ENCODE peak calls at places on chromosomes 11 and 22, in nine cellular contexts. X, L, I, R, K, Q, D, W and S are unnamed samples.

GRCh38 chr11:34707462-34707840 is 86.6 kb downstream of the EHF start:
- DNase-seq in X (no peak), L (no peak), I (no peak), R (no peak), K (no peak), Q (no peak), D (no peak), W (no peak), S (no peak)

GRCh38 chr11:7657306-7658025 is 15.8 kb downstream of the CYB5R2 start:
- DNase-seq in X (peak; percentile 25), L (peak; percentile 77), I (peak; percentile 48), R (no peak), K (no peak), Q (peak; percentile 54), D (peak; percentile 62), W (no peak), S (peak; percentile 28)

GRCh38 chr11:1153951-1154487 is 3.7 kb upstream of the MUC5AC start:
- DNase-seq in X (peak; percentile 92), L (no peak), I (peak; percentile 26), R (peak; percentile 66), K (no peak), Q (no peak), D (peak; percentile 74), W (peak; percentile 7), S (no peak)

GRCh38 chr22:27585141-27585540 is 216.4 kb downstream of the MN1 start:
- DNase-seq in X (no peak), L (no peak), I (no peak), R (no peak), K (no peak), Q (no peak), D (no peak), W (no peak), S (no peak)

GRCh38 chr22:38270091-38270972 is 2.5 kb downstream of the TMEM184B start:
- DNase-seq in X (peak; percentile 34), L (no peak), I (no peak), R (no peak), K (no peak), Q (no peak), D (no peak), W (no peak), S (no peak)

GRCh38 chr11:34203377-34203801 is 98.0 kb downstream of the NAT10 start:
- DNase-seq in X (no peak), L (no peak), I (no peak), R (no peak), K (no peak), Q (no peak), D (no peak), W (no peak), S (no peak)

GRCh38 chr11:1116104-1116503 is 41.4 kb downstream of the MUC2 start:
- DNase-seq in X (no peak), L (no peak), I (no peak), R (peak; percentile 47), K (no peak), Q (no peak), D (no peak), W (no peak), S (no peak)

GRCh38 chr11:58928082-58928574 is 11.2 kb upstream of the GLYATL1 start:
- DNase-seq in X (no peak), L (no peak), I (no peak), R (no peak), K (no peak), Q (no peak), D (no peak), W (no peak), S (no peak)

GRCh38 chr22:45271667-45272188 is 13.0 kb upstream of the UPK3A start:
- DNase-seq in X (no peak), L (peak; percentile 72), I (peak; percentile 63), R (no peak), K (no peak), Q (no peak), D (peak; percentile 85), W (no peak), S (no peak)

GRCh38 chr22:35288116-35288515 is 11.6 kb upstream of the TOM1 start:
- DNase-seq in X (no peak), L (no peak), I (no peak), R (no peak), K (no peak), Q (no peak), D (no peak), W (no peak), S (no peak)

GRCh38 chr22:35099883-35100282 is 33.9 kb downstream of the ISX start:
- DNase-seq in X (no peak), L (no peak), I (no peak), R (no peak), K (no peak), Q (no peak), D (no peak), W (no peak), S (no peak)

DNA sequence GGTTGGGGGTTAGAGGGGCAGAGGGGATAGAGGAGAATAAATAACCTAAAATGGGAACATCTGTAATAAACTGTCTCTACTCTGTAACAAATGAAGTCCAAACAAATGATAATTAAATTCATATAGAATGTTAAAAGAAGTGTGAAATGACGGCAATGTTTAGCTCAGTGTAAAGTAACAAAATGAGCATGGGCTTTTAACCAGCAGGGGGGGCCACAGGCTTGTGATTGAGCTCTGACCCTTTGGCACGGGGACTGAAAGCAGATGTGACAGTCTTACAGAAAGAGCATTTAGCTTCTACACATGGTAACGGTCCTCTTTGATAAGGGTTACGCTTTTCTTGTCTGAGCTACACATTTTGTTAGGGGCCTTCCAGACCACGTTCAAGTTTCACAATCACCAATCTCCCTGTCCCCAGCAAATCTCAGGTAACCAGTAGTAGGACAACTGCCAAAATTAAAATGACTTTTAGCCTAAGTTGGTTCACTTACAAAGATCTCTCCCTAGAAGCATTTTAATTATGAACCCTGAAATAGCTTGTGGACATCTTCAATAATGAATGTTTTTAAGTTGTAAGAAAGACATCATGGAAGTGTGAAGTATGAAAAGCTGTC is 262.5 kb downstream of the DCDC1 start:
- DNase-seq in X (peak; percentile 21), L (peak; percentile 80), I (peak; percentile 24), R (peak; percentile 57), K (peak; percentile 1), Q (peak; percentile 54), D (peak; percentile 34), W (no peak), S (peak; percentile 32)
- TF ChIP-seq CTCF in X (peak; percentile 42), L (peak; percentile 65), I (peak; percentile 72), R (peak; percentile 65), K (no peak), Q (peak; percentile 67), D (peak; percentile 48), W (peak; percentile 33), S (peak; percentile 69)

GRCh38 chr22:33792837-33793236 is 127.4 kb downstream of the LARGE1 start:
- DNase-seq in X (no peak), L (no peak), I (no peak), R (no peak), K (no peak), Q (no peak), D (no peak), W (no peak), S (no peak)

GRCh38 chr22:33798401-33798800 is 121.9 kb downstream of the LARGE1 start:
- DNase-seq in X (no peak), L (no peak), I (no peak), R (no peak), K (no peak), Q (no peak), D (no peak), W (no peak), S (no peak)

GRCh38 chr22:33793464-33793863 is 126.8 kb downstream of the LARGE1 start:
- DNase-seq in X (no peak), L (no peak), I (no peak), R (no peak), K (no peak), Q (no peak), D (no peak), W (no peak), S (no peak)

GRCh38 chr22:33796494-33796893 is 123.8 kb downstream of the LARGE1 start:
- DNase-seq in X (no peak), L (no peak), I (no peak), R (no peak), K (no peak), Q (no peak), D (no peak), W (no peak), S (no peak)
- TF ChIP-seq CTCF in X (no peak), L (no peak), I (no peak), R (no peak), K (no peak), Q (no peak), D (no peak), W (no peak), S (no peak)

GRCh38 chr22:39940757-39941305 is 19.4 kb upstream of the TMA7B start:
- DNase-seq in X (no peak), L (no peak), I (no peak), R (no peak), K (no peak), Q (no peak), D (no peak), W (no peak), S (peak; percentile 24)
- TF ChIP-seq CTCF in X (no peak), L (no peak), I (no peak), R (no peak), K (peak; percentile 66), Q (no peak), D (no peak), W (no peak), S (peak; percentile 29)

DNA sequence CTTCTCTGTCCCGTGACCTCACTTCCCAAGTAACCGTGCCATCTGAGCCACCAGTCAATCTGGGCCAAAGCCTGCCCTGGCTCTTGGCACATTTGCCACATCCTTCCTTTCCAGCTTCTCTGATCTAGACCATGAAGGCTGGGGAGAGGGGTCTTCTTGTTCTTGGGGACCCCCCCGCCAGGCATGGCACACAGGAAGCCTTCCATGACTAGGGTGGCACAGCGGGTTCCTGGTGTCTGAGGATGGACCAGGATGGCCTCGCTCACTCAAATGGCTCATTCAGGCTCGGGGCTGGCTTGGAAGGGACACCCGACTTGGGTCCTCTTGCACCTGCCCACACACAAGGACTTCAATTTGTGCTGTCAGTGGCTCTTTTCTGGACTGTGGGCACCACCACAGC is 121.3 kb downstream of the BCR start:
- DNase-seq in X (no peak), L (no peak), I (peak; percentile 1), R (no peak), K (no peak), Q (no peak), D (no peak), W (no peak), S (no peak)
- TF ChIP-seq CTCF in X (no peak), L (no peak), I (no peak), R (no peak), K (no peak), Q (no peak), D (no peak), W (no peak), S (no peak)

GRCh38 chr11:66068923-66069714 is 953 bp upstream of the PACS1 start:
- DNase-seq in X (peak; percentile 44), L (peak; percentile 57), I (no peak), R (no peak), K (no peak), Q (peak; percentile 77), D (peak; percentile 70), W (no peak), S (peak; percentile 65)
- TF ChIP-seq CTCF in X (peak; percentile 21), L (peak; percentile 13), I (no peak), R (peak; percentile 4), K (no peak), Q (peak; percentile 39), D (no peak), W (no peak), S (peak; percentile 37)

GRCh38 chr22:23376256-23376655 is 195.9 kb downstream of the BCR start:
- DNase-seq in X (no peak), L (no peak), I (no peak), R (no peak), K (no peak), Q (peak; percentile 71), D (no peak), W (peak; percentile 1), S (peak; percentile 67)
- TF ChIP-seq CTCF in X (peak; percentile 50), L (peak; percentile 15), I (no peak), R (peak; percentile 11), K (no peak), Q (peak; percentile 69), D (no peak), W (peak; percentile 30), S (peak; percentile 48)

GRCh38 chr11:92388380-92388779 is 163.8 kb downstream of the FAT3 start:
- DNase-seq in X (no peak), L (no peak), I (no peak), R (no peak), K (no peak), Q (no peak), D (no peak), W (no peak), S (no peak)
- TF ChIP-seq CTCF in X (no peak), L (no peak), I (no peak), R (no peak), K (no peak), Q (peak; percentile 31), D (peak; percentile 13), W (peak; percentile 9), S (no peak)